ENCODE peak calls at places on chromosome 12, in ten cellular contexts. N is EH, E is AML-193, O is hepatic stellate cell, L is NCI-H1694 treated with DMSO at 0.1 percent for 48 hours, T is midbrain, D is GM04504, W is dorsolateral prefrontal cortex, V is EL, K is retina. I is an unnamed sample.

GRCh38 chr12:113537751-113538087 is 66.0 kb upstream of the LHX5 start:
- DNase-seq in N (no peak), E (no peak), O (no peak), L (no peak), T (no peak), D (no peak), W (no peak), V (peak; percentile 3), K (no peak), I (no peak)

GRCh38 chr12:54991161-54991991 is 6.8 kb upstream of the TESPA1 start:
- DNase-seq in N (no peak), E (peak; percentile 50), O (no peak), L (no peak), T (no peak), D (no peak), W (peak; percentile 55), V (no peak), K (no peak), I (no peak)

GRCh38 chr12:28159688-28160087 is 30.6 kb upstream of the CCDC91 start:
- DNase-seq in N (no peak), E (no peak), O (no peak), L (no peak), T (no peak), D (no peak), W (no peak), V (no peak), K (no peak), I (no peak)

GRCh38 chr12:31958601-31959000 is 614 bp upstream of the RESF1 start:
- DNase-seq in N (no peak), E (no peak), O (no peak), L (no peak), T (no peak), D (no peak), W (no peak), V (no peak), K (no peak), I (no peak)

GRCh38 chr12:8648598-8649205 is 13.9 kb downstream of the MFAP5 start:
- DNase-seq in N (no peak), E (no peak), O (no peak), L (no peak), T (no peak), D (no peak), W (no peak), V (no peak), K (no peak), I (no peak)

GRCh38 chr12:127052491-127053232 is 1214.3 kb upstream of the TMEM132C start:
- DNase-seq in N (peak; percentile 80), E (no peak), O (no peak), L (no peak), T (no peak), D (peak; percentile 62), W (no peak), V (peak; percentile 84), K (no peak), I (no peak)

GRCh38 chr12:59595097-59595496 is 732 bp upstream of the SLC16A7 start:
- DNase-seq in N (no peak), E (peak; percentile 44), O (no peak), L (no peak), T (no peak), D (no peak), W (no peak), V (no peak), K (no peak), I (no peak)

GRCh38 chr12:92398565-92399309 is 253.1 kb upstream of the BTG1 start:
- DNase-seq in N (no peak), E (no peak), O (no peak), L (no peak), T (no peak), D (no peak), W (no peak), V (no peak), K (no peak), I (no peak)

GRCh38 chr12:50923361-50924130 is 28.8 kb upstream of the HIGD1C start:
- DNase-seq in N (peak; percentile 23), E (no peak), O (no peak), L (no peak), T (no peak), D (no peak), W (no peak), V (no peak), K (no peak), I (no peak)

GRCh38 chr12:106428379-106428778 is 70.8 kb downstream of the POLR3B start:
- DNase-seq in N (no peak), E (no peak), O (no peak), L (peak; percentile 10), T (peak; percentile 8), D (no peak), W (no peak), V (no peak), K (no peak), I (no peak)

GRCh38 chr12:68341822-68342221 is 9.7 kb upstream of the MDM1 start:
- DNase-seq in N (no peak), E (no peak), O (no peak), L (no peak), T (no peak), D (no peak), W (no peak), V (no peak), K (no peak), I (peak; percentile 18)

GRCh38 chr12:4116251-4117111 is 157.1 kb upstream of the CCND2 start:
- DNase-seq in N (peak; percentile 86), E (no peak), O (peak; percentile 53), L (no peak), T (no peak), D (peak; percentile 13), W (no peak), V (peak; percentile 90), K (no peak), I (no peak)

GRCh38 chr12:102034346-102034745 is 27.4 kb downstream of the WASHC3 start:
- DNase-seq in N (no peak), E (no peak), O (no peak), L (no peak), T (no peak), D (no peak), W (no peak), V (no peak), K (no peak), I (no peak)

GRCh38 chr12:85484387-85484786 is 204.4 kb downstream of the ALX1 start:
- DNase-seq in N (no peak), E (no peak), O (no peak), L (no peak), T (no peak), D (no peak), W (no peak), V (no peak), K (no peak), I (no peak)

GRCh38 chr12:42611571-42612257 is 22.2 kb upstream of the PRICKLE1 start:
- DNase-seq in N (no peak), E (no peak), O (no peak), L (no peak), T (no peak), D (no peak), W (no peak), V (no peak), K (no peak), I (no peak)

GRCh38 chr12:84826925-84827324 is 85.7 kb downstream of the SLC6A15 start:
- DNase-seq in N (no peak), E (no peak), O (no peak), L (no peak), T (no peak), D (no peak), W (no peak), V (no peak), K (no peak), I (no peak)

GRCh38 chr12:19752712-19753111 is 313.4 kb downstream of the AEBP2 start:
- DNase-seq in N (peak; percentile 41), E (no peak), O (no peak), L (no peak), T (no peak), D (no peak), W (no peak), V (no peak), K (no peak), I (no peak)

GRCh38 chr12:62581288-62582064 is 114.8 kb downstream of the MON2 start:
- DNase-seq in N (peak; percentile 67), E (peak; percentile 75), O (peak; percentile 24), L (peak; percentile 46), T (peak; percentile 50), D (peak; percentile 43), W (no peak), V (peak; percentile 55), K (peak; percentile 44), I (no peak)